ENCODE peak calls at places on chromosomes 6 and 20, in seven cellular contexts. U is colonic mucosa, K is brain microvascular endothelial cell, D is AG04450, Z is body of pancreas, E is A673, X is hepatocyte. Q is an unnamed sample.

GRCh38 chr6:157746897-157747296 is 76.1 kb upstream of the SNX9 start:
- DNase-seq in U (no peak), K (no peak), D (no peak), Z (no peak), E (no peak), X (no peak), Q (no peak)

GRCh38 chr6:37994238-37994637 is 174.7 kb downstream of the ZFAND3 start:
- DNase-seq in U (no peak), K (peak; percentile 32), D (no peak), Z (no peak), E (no peak), X (no peak), Q (no peak)

GRCh38 chr6:21323577-21323976 is 270.0 kb upstream of the SOX4 start:
- DNase-seq in U (no peak), K (no peak), D (no peak), Z (no peak), E (no peak), X (no peak), Q (no peak)

GRCh38 chr6:134676307-134677281 is 273.3 kb downstream of the ALDH8A1 start:
- DNase-seq in U (peak; percentile 69), K (peak; percentile 33), D (no peak), Z (no peak), E (peak; percentile 83), X (peak; percentile 59), Q (no peak)

GRCh38 chr20:43909211-43909610 is 5.4 kb upstream of the TOX2 start:
- DNase-seq in U (no peak), K (no peak), D (no peak), Z (no peak), E (no peak), X (no peak), Q (no peak)

GRCh38 chr20:10475225-10475624 is 40.1 kb downstream of the SLX4IP start:
- DNase-seq in U (no peak), K (no peak), D (no peak), Z (no peak), E (peak; percentile 62), X (no peak), Q (no peak)

GRCh38 chr6:157912326-157912725 is 69.3 kb upstream of the SYNJ2 start:
- DNase-seq in U (no peak), K (peak; percentile 88), D (peak; percentile 74), Z (no peak), E (peak; percentile 80), X (peak; percentile 52), Q (no peak)

GRCh38 chr20:41563087-41563486 is 55.1 kb downstream of the CHD6 start:
- DNase-seq in U (no peak), K (no peak), D (no peak), Z (no peak), E (no peak), X (no peak), Q (no peak)

GRCh38 chr6:89009624-89010059 is 46.2 kb upstream of the RNGTT start:
- DNase-seq in U (no peak), K (no peak), D (no peak), Z (no peak), E (no peak), X (no peak), Q (no peak)

GRCh38 chr6:14055541-14055940 is 62.0 kb upstream of the CD83 start:
- DNase-seq in U (no peak), K (no peak), D (no peak), Z (no peak), E (no peak), X (no peak), Q (no peak)

GRCh38 chr6:29965873-29966601 is 23.7 kb downstream of the HLA-A start:
- DNase-seq in U (peak; percentile 94), K (no peak), D (no peak), Z (peak; percentile 90), E (peak; percentile 85), X (peak; percentile 61), Q (peak; percentile 31)

GRCh38 chr20:19897891-19898290 is 119.3 kb upstream of the NAA20 start:
- DNase-seq in U (no peak), K (no peak), D (no peak), Z (no peak), E (no peak), X (no peak), Q (no peak)

GRCh38 chr6:83252717-83253116 is 59.6 kb downstream of the RWDD2A start:
- DNase-seq in U (no peak), K (peak; percentile 27), D (peak; percentile 51), Z (no peak), E (no peak), X (no peak), Q (no peak)

GRCh38 chr6:110415297-110415916 is at the start of gene DDO:
- DNase-seq in U (peak; percentile 47), K (no peak), D (no peak), Z (peak; percentile 97), E (no peak), X (no peak), Q (peak; percentile 77)

GRCh38 chr6:91672201-91672600 is 1085.3 kb upstream of the MAP3K7 start:
- DNase-seq in U (no peak), K (no peak), D (no peak), Z (no peak), E (no peak), X (no peak), Q (no peak)

GRCh38 chr6:162856885-162857284 is 129.1 kb downstream of the PACRG start:
- DNase-seq in U (no peak), K (peak; percentile 80), D (peak; percentile 54), Z (peak; percentile 67), E (peak; percentile 87), X (peak; percentile 80), Q (no peak)

GRCh38 chr6:37021356-37022129 is 16.1 kb downstream of the FGD2 start:
- DNase-seq in U (no peak), K (peak; percentile 44), D (peak; percentile 33), Z (no peak), E (peak; percentile 43), X (peak; percentile 42), Q (no peak)

GRCh38 chr20:61306935-61307475 is 54.9 kb downstream of the CDH4 start:
- DNase-seq in U (no peak), K (no peak), D (no peak), Z (no peak), E (no peak), X (no peak), Q (no peak)

GRCh38 chr6:11065436-11066202 is 21.5 kb upstream of the ELOVL2 start:
- DNase-seq in U (no peak), K (no peak), D (no peak), Z (no peak), E (no peak), X (peak; percentile 31), Q (no peak)

GRCh38 chr6:1039191-1039590 is 272.7 kb upstream of the FOXQ1 start:
- DNase-seq in U (peak; percentile 43), K (no peak), D (no peak), Z (peak; percentile 32), E (no peak), X (no peak), Q (no peak)

GRCh38 chr20:49245921-49246740 is 26.9 kb downstream of the DDX27 start:
- DNase-seq in U (no peak), K (peak; percentile 39), D (peak; percentile 20), Z (peak; percentile 38), E (peak; percentile 75), X (peak; percentile 55), Q (no peak)

GRCh38 chr6:154169193-154169847 is 130.3 kb downstream of the OPRM1 start:
- DNase-seq in U (no peak), K (no peak), D (no peak), Z (peak; percentile 34), E (no peak), X (no peak), Q (no peak)

GRCh38 chr6:20202699-20203302 is 9.5 kb downstream of the MBOAT1 start:
- DNase-seq in U (no peak), K (no peak), D (no peak), Z (no peak), E (no peak), X (no peak), Q (no peak)

GRCh38 chr6:26553264-26553738 is 15.1 kb downstream of the HMGN4 start:
- DNase-seq in U (peak; percentile 82), K (peak; percentile 61), D (no peak), Z (peak; percentile 72), E (peak; percentile 83), X (peak; percentile 86), Q (no peak)

GRCh38 chr20:23445596-23446217 is 6.2 kb downstream of the CSTL1 start:
- DNase-seq in U (no peak), K (peak; percentile 89), D (no peak), Z (no peak), E (no peak), X (peak; percentile 22), Q (no peak)

GRCh38 chr20:37513764-37514359 is 7.2 kb upstream of the NNAT start:
- DNase-seq in U (no peak), K (no peak), D (no peak), Z (no peak), E (no peak), X (no peak), Q (no peak)
- H3K27ac ChIP-seq in U (no peak overlapping the region), K (no peak overlapping the region), D (no peak overlapping the region), Z (no peak overlapping the region), E (no peak overlapping the region), X (no peak overlapping the region), Q (no peak overlapping the region)

DNA sequence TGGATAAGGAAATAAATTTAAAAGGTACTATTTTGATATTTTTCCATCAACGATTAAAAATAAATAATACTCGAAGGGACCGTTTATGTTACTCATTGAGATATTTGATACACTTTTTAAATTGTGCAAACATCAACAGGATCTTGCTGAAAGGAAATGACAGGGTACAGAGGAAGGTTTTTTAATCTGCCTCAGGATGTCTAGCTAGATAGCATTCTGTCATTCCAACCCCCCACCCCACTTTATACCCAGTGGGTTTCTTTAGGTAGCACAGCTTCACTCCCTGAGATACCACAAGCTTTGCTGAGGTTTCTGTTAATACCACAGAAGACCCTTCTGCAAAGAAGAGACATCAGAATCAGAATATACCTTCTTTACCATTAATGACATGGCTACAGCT is 1.2 kb downstream of the PHACTR2 start:
- DNase-seq in U (no peak), K (no peak), D (no peak), Z (no peak), E (no peak), X (no peak), Q (no peak)
- H3K4me3 ChIP-seq in U (peak overlapping the region; percentile 70), K (peak overlapping the region; percentile 68), D (peak overlapping the region; percentile 75), Z (peak overlapping the region; percentile 93), E (peak overlapping the region; percentile 54), X (peak overlapping the region; percentile 30), Q (peak overlapping the region; percentile 81)

GRCh38 chr6:72084992-72085569 is 198.7 kb downstream of the RIMS1 start:
- DNase-seq in U (no peak), K (no peak), D (no peak), Z (no peak), E (peak; percentile 57), X (peak; percentile 26), Q (no peak)
- TF ChIP-seq CTCF in U (no peak), K (peak; percentile 13), D (peak; percentile 48), Z (peak; percentile 40), E (peak; percentile 73), X (peak; percentile 72), Q (peak; percentile 46)

DNA sequence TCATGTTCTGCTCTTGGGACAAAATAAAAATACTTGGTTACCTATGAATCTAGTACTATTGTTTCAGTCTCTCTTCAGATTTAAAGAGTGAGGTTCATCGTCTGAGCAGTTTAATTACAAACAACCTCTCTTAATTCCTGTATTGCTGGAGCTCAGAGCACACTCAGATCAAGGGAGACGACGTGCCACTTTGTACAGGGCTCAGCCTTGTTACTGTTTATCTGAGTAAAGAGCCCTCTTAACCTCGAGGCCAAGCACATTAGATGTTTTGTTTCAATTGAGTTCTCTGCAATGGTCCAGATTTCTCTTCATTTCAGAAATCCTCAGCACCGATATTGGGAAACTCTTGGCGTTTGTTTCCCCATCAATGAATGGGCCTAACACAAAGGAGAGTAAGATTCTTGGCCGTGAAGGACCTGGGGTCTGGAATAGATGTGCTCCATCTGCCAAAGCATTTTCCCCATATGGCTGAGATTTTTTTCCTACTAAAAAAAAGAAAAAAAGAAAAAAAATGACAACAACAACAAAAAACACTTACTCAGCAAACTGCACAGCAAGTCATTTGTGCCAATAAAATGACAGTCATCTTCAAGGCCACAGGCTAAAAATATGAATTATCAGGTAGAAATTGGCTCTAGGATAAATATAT is 82.6 kb upstream of the CCN6 start:
- DNase-seq in U (no peak), K (no peak), D (no peak), Z (no peak), E (no peak), X (no peak), Q (no peak)
- H3K27ac ChIP-seq in U (no peak overlapping the region), K (no peak overlapping the region), D (no peak overlapping the region), Z (no peak overlapping the region), E (no peak overlapping the region), X (no peak overlapping the region), Q (no peak overlapping the region)

Q was measured in thoracic aorta.